ENCODE peak calls at places on chromosomes 3 and 15, in four cellular contexts. Q is mesothelial cell of epicardium; U is effector CD8-positive, alpha-beta T cell; B is WERI-Rb-1. A is an unnamed sample.

GRCh38 chr3:43865887-43866528 is 175.3 kb downstream of the ABHD5 start:
- DNase-seq in Q (no peak), U (no peak), B (no peak), A (no peak)

GRCh38 chr3:37770336-37770735 is 91.3 kb upstream of the CTDSPL start:
- DNase-seq in Q (no peak), U (no peak), B (no peak), A (no peak)

GRCh38 chr15:101122266-101122665 is 129.6 kb downstream of the CHSY1 start:
- DNase-seq in Q (no peak), U (no peak), B (no peak), A (no peak)

GRCh38 chr15:33226559-33227181 is 32.2 kb upstream of the FMN1 start:
- DNase-seq in Q (no peak), U (peak), B (peak), A (peak)

GRCh38 chr15:81259791-81260190 is 63.1 kb downstream of the IL16 start:
- DNase-seq in Q (no peak), U (no peak), B (no peak), A (no peak)

GRCh38 chr3:122506450-122506849 is 8.3 kb downstream of the KPNA1 start:
- DNase-seq in Q (no peak), U (no peak), B (no peak), A (no peak)

GRCh38 chr3:43584043-43584826 is 37.6 kb downstream of the ANO10 start:
- DNase-seq in Q (no peak), U (no peak), B (no peak), A (no peak)

GRCh38 chr3:113261996-113262665 is 50.8 kb downstream of the BOC start:
- DNase-seq in Q (no peak), U (no peak), B (no peak), A (no peak)

GRCh38 chr15:77500986-77501385 is 80.3 kb downstream of the HMG20A start:
- DNase-seq in Q (peak), U (no peak), B (no peak), A (no peak)

GRCh38 chr3:54781728-54782127 is 146.1 kb downstream of the LRTM1 start:
- DNase-seq in Q (no peak), U (no peak), B (no peak), A (no peak)

GRCh38 chr3:166111562-166111961 is 274.3 kb upstream of the BCHE start:
- DNase-seq in Q (no peak), U (no peak), B (no peak), A (no peak)

GRCh38 chr3:159250961-159251360 is 449.1 kb downstream of the MFSD1 start:
- DNase-seq in Q (no peak), U (no peak), B (no peak), A (no peak)